ENCODE peak calls at places on chromosomes 12 and 14, in nine cellular contexts. F is amniotic stem cell; W is GM12878; G is stimulated activated CD8-positive, alpha-beta memory T cell treated with anti-CD3 and anti-CD28 coated beads, Interleukin-7, amount 100 ng/mL, for 1 hour; A is fibroblast of the conjunctiva; T is activated B cell treated with CpG ODN at 0.5 μM for 24 hours; E is ovary; V is activated naive CD4-positive, alpha-beta T cell treated with anti-CD3 and anti-CD28 coated beads, Interleukin-2, amount 10 ng/mL, durations not matched to agents 7 days and 5 days; O is WTC11. D is an unnamed sample.

GRCh38 chr14:22555573-22556011 is 33.4 kb downstream of the DAD1 start:
- DNase-seq in V (peak), F (no peak), A (no peak), T (no peak), W (peak), G (no peak), E (no peak), O (no peak), D (peak)

GRCh38 chr14:63030113-63030512 is 15.1 kb downstream of the KCNH5 start:
- DNase-seq in F (no peak), W (no peak), A (no peak), O (no peak), G (no peak), T (no peak), E (no peak), V (no peak), D (no peak)

GRCh38 chr14:22178330-22178981 is 410.6 kb downstream of the DAD1 start:
- DNase-seq in V (no peak), E (no peak), T (no peak), F (no peak), W (no peak), G (no peak), O (no peak), A (no peak), D (no peak)

GRCh38 chr12:6199531-6200265 is 502 bp upstream of the CD9 start:
- DNase-seq in V (no peak), O (peak), T (peak), E (peak), G (no peak), A (no peak), W (no peak), F (no peak), D (no peak)

GRCh38 chr12:46382974-46383653 is 10.5 kb upstream of the SLC38A2 start:
- DNase-seq in E (peak), O (peak), V (peak), W (peak), F (peak), T (peak), A (peak), G (peak), D (peak)

GRCh38 chr12:104790296-104791125 is 167.6 kb downstream of the SLC41A2 start:
- DNase-seq in T (peak), A (no peak), O (peak), W (peak), E (peak), V (peak), G (no peak), F (no peak), D (no peak)

GRCh38 chr12:65859519-65859918 is 35.2 kb downstream of the HMGA2 start:
- DNase-seq in T (no peak), W (no peak), A (no peak), G (no peak), F (no peak), E (no peak), O (no peak), V (no peak), D (no peak)

GRCh38 chr14:77458249-77458950 is 507 bp downstream of the AHSA1 start:
- DNase-seq in G (peak), V (peak), E (no peak), A (no peak), W (no peak), O (peak), F (no peak), T (peak), D (no peak)

GRCh38 chr12:98754095-98754494 is 109.0 kb downstream of the APAF1 start:
- DNase-seq in G (no peak), A (no peak), O (no peak), T (no peak), W (peak), F (peak), E (no peak), V (no peak), D (peak)

GRCh38 chr12:42960087-42960527 is 370.6 kb upstream of the PRICKLE1 start:
- DNase-seq in T (no peak), E (no peak), G (no peak), A (no peak), F (no peak), V (no peak), W (no peak), O (no peak), D (no peak)

GRCh38 chr12:77686760-77687159 is 143.9 kb upstream of the NAV3 start:
- DNase-seq in E (no peak), V (no peak), A (peak), G (no peak), O (no peak), F (no peak), T (no peak), W (no peak), D (no peak)

GRCh38 chr12:93226356-93226755 is 151.4 kb upstream of the NUDT4 start:
- DNase-seq in O (no peak), E (no peak), W (no peak), A (no peak), G (no peak), F (no peak), T (no peak), V (no peak), D (no peak)

GRCh38 chr14:41916313-41916712 is 309.6 kb downstream of the LRFN5 start:
- DNase-seq in O (no peak), G (no peak), W (no peak), A (no peak), T (no peak), F (no peak), V (no peak), E (no peak), D (no peak)

GRCh38 chr12:73057428-73057827 is 785.3 kb downstream of the TRHDE start:
- DNase-seq in O (peak), E (no peak), T (no peak), V (no peak), F (no peak), W (no peak), A (no peak), G (no peak), D (peak)

GRCh38 chr14:61602733-61603077 is 92.6 kb upstream of the HIF1A start:
- DNase-seq in W (no peak), O (no peak), T (no peak), A (no peak), F (no peak), E (no peak), G (no peak), V (no peak), D (peak)

GRCh38 chr12:118981285-118982201 is at the start of gene SRRM4:
- DNase-seq in W (no peak), T (no peak), A (no peak), F (no peak), V (peak), G (no peak), E (no peak), O (peak), D (no peak)

GRCh38 chr12:69779928-69780327 is 41.3 kb downstream of the RAB3IP start:
- DNase-seq in G (no peak), E (no peak), V (peak), F (no peak), W (no peak), T (no peak), O (peak), A (peak), D (peak)

GRCh38 chr12:27428466-27428865 is 18.1 kb upstream of the SMCO2 start:
- DNase-seq in E (no peak), V (no peak), A (no peak), W (no peak), G (no peak), O (no peak), F (no peak), T (no peak), D (no peak)

GRCh38 chr14:71380271-71380670 is 473.0 kb downstream of the PCNX1 start:
- DNase-seq in O (no peak), G (no peak), E (no peak), F (no peak), T (no peak), W (no peak), V (no peak), A (no peak), D (peak)

D was measured in H4.